ENCODE peak calls at places on chromosomes 6 and 20, in ten cellular contexts. One of them, this sample, is unnamed.

GRCh38 chr20:13777171-13777601 is 7.5 kb downstream of the ESF1 start:
- DNase-seq in stimulated activated CD4-positive, alpha-beta T cell treated with anti-CD3 and anti-CD28 coated beads, Interleukin-2, amount 100 ng/mL, for 4 hours: no peak
- DNase-seq in NCI-H2029 treated with DMSO at 0.1 percent for 48 hours: no peak
- DNase-seq in NCI-H1417: no peak
- DNase-seq in PC-3: peak; percentile 8
- DNase-seq in kidney tubule cell: peak; percentile 29
- DNase-seq in astrocyte of the cerebellum: no peak
- DNase-seq in fibroblast of mammary gland: peak; percentile 67
- DNase-seq in transverse colon: no peak
- DNase-seq in cardiac fibroblast: peak; percentile 46
- DNase-seq in this sample: no peak

GRCh38 chr6:34695729-34696188 is 808 bp downstream of the ILRUN start:
- DNase-seq in stimulated activated CD4-positive, alpha-beta T cell treated with anti-CD3 and anti-CD28 coated beads, Interleukin-2, amount 100 ng/mL, for 4 hours: no peak
- DNase-seq in NCI-H2029 treated with DMSO at 0.1 percent for 48 hours: no peak
- DNase-seq in NCI-H1417: no peak
- DNase-seq in PC-3: no peak
- DNase-seq in kidney tubule cell: no peak
- DNase-seq in astrocyte of the cerebellum: no peak
- DNase-seq in fibroblast of mammary gland: no peak
- DNase-seq in transverse colon: no peak
- DNase-seq in cardiac fibroblast: no peak
- DNase-seq in this sample: no peak

GRCh38 chr20:64164123-64164836 is at the start of gene MYT1:
- DNase-seq in stimulated activated CD4-positive, alpha-beta T cell treated with anti-CD3 and anti-CD28 coated beads, Interleukin-2, amount 100 ng/mL, for 4 hours: no peak
- DNase-seq in NCI-H2029 treated with DMSO at 0.1 percent for 48 hours: peak; percentile 97
- DNase-seq in NCI-H1417: peak; percentile 94
- DNase-seq in PC-3: no peak
- DNase-seq in kidney tubule cell: no peak
- DNase-seq in astrocyte of the cerebellum: no peak
- DNase-seq in fibroblast of mammary gland: no peak
- DNase-seq in transverse colon: no peak
- DNase-seq in cardiac fibroblast: no peak
- DNase-seq in this sample: no peak

GRCh38 chr6:30646450-30647038 is 389 bp upstream of the C6orf136 start:
- DNase-seq in stimulated activated CD4-positive, alpha-beta T cell treated with anti-CD3 and anti-CD28 coated beads, Interleukin-2, amount 100 ng/mL, for 4 hours: peak; percentile 91
- DNase-seq in NCI-H2029 treated with DMSO at 0.1 percent for 48 hours: no peak
- DNase-seq in NCI-H1417: no peak
- DNase-seq in PC-3: no peak
- DNase-seq in kidney tubule cell: no peak
- DNase-seq in astrocyte of the cerebellum: no peak
- DNase-seq in fibroblast of mammary gland: peak; percentile 88
- DNase-seq in transverse colon: peak; percentile 96
- DNase-seq in cardiac fibroblast: peak; percentile 94
- DNase-seq in this sample: no peak

GRCh38 chr20:51667002-51667408 is 101.2 kb downstream of the ATP9A start:
- DNase-seq in stimulated activated CD4-positive, alpha-beta T cell treated with anti-CD3 and anti-CD28 coated beads, Interleukin-2, amount 100 ng/mL, for 4 hours: no peak
- DNase-seq in NCI-H2029 treated with DMSO at 0.1 percent for 48 hours: no peak
- DNase-seq in NCI-H1417: no peak
- DNase-seq in PC-3: peak; percentile 81
- DNase-seq in kidney tubule cell: no peak
- DNase-seq in astrocyte of the cerebellum: no peak
- DNase-seq in fibroblast of mammary gland: no peak
- DNase-seq in transverse colon: no peak
- DNase-seq in cardiac fibroblast: no peak
- DNase-seq in this sample: no peak

GRCh38 chr20:59805266-59805665 is 128.2 kb downstream of the SYCP2 start:
- DNase-seq in stimulated activated CD4-positive, alpha-beta T cell treated with anti-CD3 and anti-CD28 coated beads, Interleukin-2, amount 100 ng/mL, for 4 hours: no peak
- DNase-seq in NCI-H2029 treated with DMSO at 0.1 percent for 48 hours: no peak
- DNase-seq in NCI-H1417: no peak
- DNase-seq in PC-3: no peak
- DNase-seq in kidney tubule cell: no peak
- DNase-seq in astrocyte of the cerebellum: no peak
- DNase-seq in fibroblast of mammary gland: no peak
- DNase-seq in transverse colon: no peak
- DNase-seq in cardiac fibroblast: no peak
- DNase-seq in this sample: no peak

GRCh38 chr20:50224553-50225255 is 34.1 kb downstream of the CEBPB start:
- DNase-seq in stimulated activated CD4-positive, alpha-beta T cell treated with anti-CD3 and anti-CD28 coated beads, Interleukin-2, amount 100 ng/mL, for 4 hours: no peak
- DNase-seq in NCI-H2029 treated with DMSO at 0.1 percent for 48 hours: no peak
- DNase-seq in NCI-H1417: no peak
- DNase-seq in PC-3: no peak
- DNase-seq in kidney tubule cell: peak; percentile 77
- DNase-seq in astrocyte of the cerebellum: peak; percentile 74
- DNase-seq in fibroblast of mammary gland: peak; percentile 97
- DNase-seq in transverse colon: peak; percentile 65
- DNase-seq in cardiac fibroblast: peak; percentile 90
- DNase-seq in this sample: peak; percentile 53

GRCh38 chr6:153800580-153800979 is 238.5 kb upstream of the OPRM1 start:
- DNase-seq in stimulated activated CD4-positive, alpha-beta T cell treated with anti-CD3 and anti-CD28 coated beads, Interleukin-2, amount 100 ng/mL, for 4 hours: no peak
- DNase-seq in NCI-H2029 treated with DMSO at 0.1 percent for 48 hours: no peak
- DNase-seq in NCI-H1417: no peak
- DNase-seq in PC-3: no peak
- DNase-seq in kidney tubule cell: no peak
- DNase-seq in astrocyte of the cerebellum: no peak
- DNase-seq in fibroblast of mammary gland: no peak
- DNase-seq in transverse colon: no peak
- DNase-seq in cardiac fibroblast: no peak
- DNase-seq in this sample: no peak

GRCh38 chr6:137389150-137389664 is 105.0 kb downstream of the OLIG3 start:
- DNase-seq in stimulated activated CD4-positive, alpha-beta T cell treated with anti-CD3 and anti-CD28 coated beads, Interleukin-2, amount 100 ng/mL, for 4 hours: peak; percentile 66
- DNase-seq in NCI-H2029 treated with DMSO at 0.1 percent for 48 hours: no peak
- DNase-seq in NCI-H1417: no peak
- DNase-seq in PC-3: peak; percentile 9
- DNase-seq in kidney tubule cell: peak; percentile 58
- DNase-seq in astrocyte of the cerebellum: no peak
- DNase-seq in fibroblast of mammary gland: peak; percentile 12
- DNase-seq in transverse colon: peak; percentile 23
- DNase-seq in cardiac fibroblast: peak; percentile 23
- DNase-seq in this sample: peak; percentile 13